ENCODE peak calls at places on chromosomes 7 and 10, in four cellular contexts. N, Y, W and Z are unnamed samples.

GRCh38 chr7:57403601-57404342 is 46.2 kb upstream of the ZNF716 start:
- DNase-seq in N (no peak), Y (no peak), W (no peak), Z (no peak)

GRCh38 chr10:31320598-31321211 is 1.7 kb downstream of the ZEB1 start:
- DNase-seq in N (peak; percentile 61), Y (peak; percentile 5), W (peak; percentile 77), Z (peak; percentile 55)

GRCh38 chr7:7201583-7202374 is 19.4 kb downstream of the C1GALT1 start:
- DNase-seq in N (peak; percentile 47), Y (peak; percentile 14), W (no peak), Z (peak; percentile 29)

GRCh38 chr7:22447759-22448158 is 52.2 kb downstream of the STEAP1B start:
- DNase-seq in N (no peak), Y (no peak), W (no peak), Z (no peak)

GRCh38 chr7:30694218-30694745 is 12.0 kb upstream of the CRHR2 start:
- DNase-seq in N (no peak), Y (no peak), W (no peak), Z (no peak)

GRCh38 chr10:69439350-69439739 is 11.9 kb upstream of the TSPAN15 start:
- DNase-seq in N (no peak), Y (no peak), W (no peak), Z (no peak)

GRCh38 chr7:6631605-6632004 is 5.5 kb upstream of the ZNF316 start:
- DNase-seq in N (no peak), Y (no peak), W (no peak), Z (no peak)

GRCh38 chr7:22758576-22758975 is 31.6 kb downstream of the IL6 start:
- DNase-seq in N (no peak), Y (no peak), W (no peak), Z (no peak)

GRCh38 chr7:108291791-108292440 is 161.8 kb upstream of the LAMB4 start:
- DNase-seq in N (no peak), Y (no peak), W (no peak), Z (no peak)

GRCh38 chr10:23535381-23535780 is 96.5 kb downstream of the OTUD1 start:
- DNase-seq in N (no peak), Y (no peak), W (no peak), Z (no peak)

GRCh38 chr10:100779329-100779728 is 33.9 kb downstream of the PAX2 start:
- DNase-seq in N (no peak), Y (no peak), W (no peak), Z (no peak)

GRCh38 chr7:142886866-142887265 is 1.3 kb upstream of the TRPV6 start:
- DNase-seq in N (no peak), Y (no peak), W (no peak), Z (no peak)

GRCh38 chr10:6782378-6782777 is 202.3 kb upstream of the PRKCQ start:
- DNase-seq in N (no peak), Y (no peak), W (no peak), Z (no peak)

GRCh38 chr7:6273380-6273837 is 985 bp upstream of the CYTH3 start:
- DNase-seq in N (no peak), Y (no peak), W (peak; percentile 57), Z (no peak)

GRCh38 chr7:132709971-132710567 is 133.8 kb upstream of the PLXNA4 start:
- DNase-seq in N (peak; percentile 13), Y (no peak), W (no peak), Z (peak; percentile 53)

GRCh38 chr10:52128056-52128683 is 185.9 kb upstream of the DKK1 start:
- DNase-seq in N (no peak), Y (no peak), W (no peak), Z (no peak)

GRCh38 chr10:102068216-102068615 is 3.1 kb downstream of the HPS6 start:
- DNase-seq in N (no peak), Y (no peak), W (no peak), Z (no peak)

GRCh38 chr7:1502845-1503244 is 1.3 kb downstream of the INTS1 start:
- DNase-seq in N (no peak), Y (no peak), W (no peak), Z (no peak)

GRCh38 chr7:115840702-115841101 is 189.9 kb downstream of the TFEC start:
- DNase-seq in N (no peak), Y (no peak), W (no peak), Z (no peak)